ENCODE peak calls at places on chromosomes 2 and 18, in six cellular contexts. J is heart left ventricle, G is A673, W is Caco-2, O is K562, M is left ventricle myocardium inferior. T is an unnamed sample.

GRCh38 chr2:11749646-11750349 is 3.4 kb downstream of the LPIN1 start:
- DNase-seq in W (no peak), J (no peak), O (no peak), M (no peak), G (no peak), T (peak; percentile 51)

GRCh38 chr2:231391981-231392380 is 3.5 kb upstream of the B3GNT7 start:
- DNase-seq in W (no peak), J (no peak), M (no peak), O (no peak), G (no peak), T (peak; percentile 64)

GRCh38 chr2:201788371-201788770 is 7.6 kb upstream of the ALS2 start:
- DNase-seq in M (no peak), W (no peak), O (no peak), J (no peak), G (no peak), T (no peak)

GRCh38 chr2:234453216-234453615 is 43.7 kb downstream of the ARL4C start:
- DNase-seq in M (no peak), J (no peak), W (no peak), G (no peak), O (no peak), T (no peak)

GRCh38 chr18:67282796-67283195 is 233.7 kb downstream of the DSEL start:
- DNase-seq in O (no peak), J (no peak), G (no peak), W (no peak), M (no peak), T (no peak)

GRCh38 chr2:238288650-238289573 is 502 bp upstream of the PER2 start:
- DNase-seq in W (peak; percentile 94), M (peak; percentile 98), G (peak; percentile 99), O (peak; percentile 97), J (peak; percentile 97), T (peak; percentile 100)

GRCh38 chr18:36398419-36398818 is 100.9 kb downstream of the FHOD3 start:
- DNase-seq in G (no peak), O (no peak), M (no peak), J (no peak), W (no peak), T (no peak)

GRCh38 chr18:66616523-66616983 is 12.7 kb upstream of the CDH19 start:
- DNase-seq in O (no peak), W (no peak), G (peak; percentile 59), J (no peak), M (no peak), T (no peak)

GRCh38 chr18:42644729-42645131 is 470.8 kb downstream of the RIT2 start:
- DNase-seq in W (peak; percentile 6), O (no peak), J (no peak), M (no peak), G (no peak), T (no peak)

GRCh38 chr2:211033765-211034164 is 477.4 kb downstream of the CPS1 start:
- DNase-seq in J (no peak), W (peak; percentile 17), O (no peak), M (no peak), G (peak; percentile 64), T (no peak)

DNA sequence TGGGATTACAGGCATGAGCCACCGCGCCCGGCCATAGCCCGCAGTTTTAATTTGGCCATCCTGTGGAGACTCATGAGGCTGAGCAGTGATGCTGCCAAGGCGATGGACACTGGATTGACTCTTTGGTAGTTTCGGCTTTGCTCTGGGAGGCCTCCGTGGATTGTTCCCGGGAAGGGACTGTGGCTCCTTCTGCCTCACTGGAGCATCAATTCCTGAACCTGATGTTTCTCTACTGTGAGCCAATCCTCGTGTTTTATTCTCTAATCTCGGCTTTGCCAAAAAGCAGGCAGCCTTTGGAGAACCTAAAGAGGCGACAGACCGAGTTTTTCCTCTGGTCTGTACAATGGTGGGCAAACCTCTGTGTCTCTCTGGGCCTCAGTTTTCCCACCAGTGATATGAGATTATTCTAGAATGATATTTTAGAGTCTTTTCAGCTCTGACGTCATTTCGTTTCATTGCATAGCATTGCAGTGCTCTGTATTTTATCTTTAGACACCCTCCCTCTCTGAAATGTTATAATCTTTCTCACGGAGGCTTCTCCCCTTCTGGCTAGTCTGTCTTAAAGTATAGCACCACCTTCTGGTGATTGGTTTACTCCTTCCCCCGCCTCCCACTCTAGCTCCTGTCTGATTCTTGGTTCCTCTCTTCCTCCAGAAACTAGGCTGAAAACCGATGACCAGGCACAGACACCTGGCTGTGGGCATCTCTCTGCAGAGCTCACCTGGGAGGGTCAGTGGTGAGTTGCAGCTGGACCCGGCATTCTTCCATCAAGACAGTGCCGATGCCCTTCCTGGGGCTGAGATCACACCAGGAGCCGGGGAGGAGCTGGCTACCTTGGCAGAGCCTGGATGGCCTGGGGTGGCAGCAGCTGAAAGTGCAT is 341.3 kb downstream of the MYCN start:
- DNase-seq in W (peak; percentile 54), G (peak; percentile 71), J (no peak), O (peak; percentile 42), M (no peak), T (peak; percentile 13)
- TF ChIP-seq CTCF in W (peak; percentile 23), G (peak; percentile 73), J (peak; percentile 2), O (peak; percentile 31), M (peak; percentile 69), T (peak; percentile 71)

GRCh38 chr2:69348781-69349180 is 38.2 kb downstream of the GFPT1 start:
- DNase-seq in W (no peak), J (no peak), M (no peak), O (no peak), G (no peak), T (no peak)

GRCh38 chr2:69344305-69344704 is 42.7 kb downstream of the GFPT1 start:
- DNase-seq in G (no peak), W (no peak), M (no peak), J (no peak), O (no peak), T (no peak)

GRCh38 chr2:69340101-69340775 is 46.8 kb downstream of the GFPT1 start:
- DNase-seq in M (no peak), O (no peak), J (no peak), G (no peak), W (no peak), T (no peak)

DNA sequence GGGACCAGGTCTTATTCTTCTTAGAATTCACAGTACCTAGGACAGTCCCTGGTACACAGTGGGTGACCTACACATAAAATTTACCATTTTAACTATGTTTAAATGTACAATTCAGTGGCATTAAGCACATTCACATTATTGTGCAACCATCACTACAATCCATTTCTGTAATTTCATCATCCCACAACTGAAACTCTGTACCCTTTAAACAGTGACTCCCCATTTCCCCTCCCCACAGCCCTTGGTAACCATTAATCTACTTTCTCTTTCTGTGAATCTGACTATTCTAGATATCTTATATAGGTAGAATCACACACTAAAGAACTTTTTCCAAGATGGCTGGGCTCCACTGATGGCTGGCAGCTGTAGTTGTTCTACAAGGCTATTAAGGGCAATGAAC is 41.6 kb downstream of the GFPT1 start:
- DNase-seq in O (no peak), G (no peak), J (no peak), W (no peak), M (no peak), T (no peak)
- H3K36me3 ChIP-seq in O (peaks cover 88% of the 10 kb centered on the region), G (peaks cover 86% of the 10 kb centered on the region), J (peaks cover 18% of the 10 kb centered on the region), W (peaks cover 6% of the 10 kb centered on the region), M (peaks cover 99% of the 10 kb centered on the region), T (peaks cover 96% of the 10 kb centered on the region)

GRCh38 chr18:55585586-55586521 is 2.1 kb downstream of the TCF4 start:
- DNase-seq in J (no peak), G (peak; percentile 17), W (no peak), O (no peak), M (no peak), T (peak; percentile 9)

GRCh38 chr18:55587341-55588000 is 521 bp downstream of the TCF4 start:
- DNase-seq in M (peak; percentile 29), G (peak; percentile 73), O (peak; percentile 25), J (peak; percentile 28), W (no peak), T (peak; percentile 34)

GRCh38 chr18:55582325-55582724 is 5.7 kb downstream of the TCF4 start:
- DNase-seq in G (no peak), W (peak; percentile 53), O (no peak), M (no peak), J (no peak), T (no peak)

GRCh38 chr18:55586841-55587240 is 1.2 kb downstream of the TCF4 start:
- DNase-seq in G (peak; percentile 45), O (no peak), M (no peak), J (no peak), W (no peak), T (peak; percentile 37)

GRCh38 chr18:55585050-55585449 is 2.9 kb downstream of the TCF4 start:
- DNase-seq in M (no peak), O (no peak), G (no peak), J (no peak), W (no peak), T (no peak)
- H3K4me3 ChIP-seq in M (peak overlapping the region; percentile 80), O (peak overlapping the region; percentile 30), G (peak overlapping the region; percentile 64), J (peak overlapping the region; percentile 73), W (no peak overlapping the region), T (peak overlapping the region; percentile 90)

GRCh38 chr2:170404846-170405245 is 226.9 kb downstream of the MYO3B start:
- DNase-seq in O (no peak), J (no peak), W (no peak), M (no peak), G (no peak), T (no peak)

GRCh38 chr2:170411660-170412059 is 233.7 kb downstream of the MYO3B start:
- DNase-seq in O (no peak), J (no peak), W (no peak), G (no peak), M (no peak), T (no peak)

GRCh38 chr2:170405326-170405725 is 227.4 kb downstream of the MYO3B start:
- DNase-seq in O (no peak), G (no peak), M (no peak), W (no peak), J (no peak), T (no peak)

GRCh38 chr2:170408461-170409163 is 230.7 kb downstream of the MYO3B start:
- DNase-seq in G (no peak), O (no peak), M (no peak), J (no peak), W (no peak), T (peak; percentile 58)

DNA sequence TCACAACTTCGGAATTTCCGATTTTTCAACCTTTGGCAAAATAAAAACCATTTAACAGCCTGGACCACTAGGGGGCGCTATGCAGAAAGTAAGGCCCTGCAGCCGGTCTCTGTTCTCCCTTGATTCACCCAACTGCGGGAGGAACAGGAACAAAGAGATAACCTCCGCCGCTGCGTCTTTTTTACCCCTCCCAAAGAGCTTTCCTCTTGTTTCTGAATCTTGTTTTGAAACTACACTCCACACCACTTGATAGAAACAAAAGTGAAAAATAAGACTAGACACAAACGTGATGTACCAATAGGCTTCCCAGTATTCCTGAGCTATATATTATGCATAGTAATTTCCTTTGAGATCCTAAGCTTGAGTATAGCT is 231.2 kb downstream of the MYO3B start:
- DNase-seq in J (peak; percentile 48), O (peak; percentile 90), G (peak; percentile 82), M (peak; percentile 50), W (peak; percentile 83), T (peak; percentile 82)
- TF ChIP-seq CTCF in J (peak; percentile 91), O (peak; percentile 80), G (peak; percentile 92), M (peak; percentile 85), W (peak; percentile 93), T (peak; percentile 99)

DNA sequence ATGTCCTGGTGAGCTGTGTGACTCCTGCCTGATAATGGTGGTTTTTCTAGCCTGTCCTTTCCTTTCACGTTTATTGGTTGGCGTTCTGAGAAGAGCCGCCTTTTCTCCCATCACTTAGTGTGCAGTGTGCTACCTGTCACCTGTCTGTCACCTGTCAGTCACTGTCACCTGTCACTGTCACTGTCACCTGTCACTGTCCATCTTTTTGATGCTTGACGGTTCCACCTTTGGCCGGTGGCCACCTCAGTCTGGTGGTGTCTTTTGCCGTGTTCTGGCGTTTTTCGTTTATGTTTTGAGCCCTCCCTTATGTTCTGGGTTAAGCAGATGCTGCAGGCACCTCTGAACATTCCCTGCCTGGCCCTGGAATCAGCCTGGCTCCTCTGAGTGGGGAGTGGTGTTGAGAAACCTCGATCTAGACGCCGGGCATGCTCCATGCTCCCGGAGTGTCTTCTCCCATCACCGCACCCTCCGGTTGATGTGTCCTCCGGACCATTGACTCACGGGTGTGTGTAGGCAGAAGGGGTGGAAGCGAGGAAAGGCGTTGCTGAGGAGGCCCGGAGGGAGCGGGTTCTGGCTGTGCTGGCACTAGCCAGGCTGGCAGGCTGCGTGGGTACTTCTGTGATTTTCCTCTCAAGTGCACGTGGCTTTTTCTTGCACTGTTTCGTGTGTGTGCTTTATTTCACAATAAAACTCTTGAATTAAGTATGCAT is 20.7 kb downstream of the DTYMK start:
- DNase-seq in W (no peak), O (no peak), G (no peak), J (no peak), M (no peak), T (no peak)
- H3K36me3 ChIP-seq in W (no peaks in the 10 kb centered on the region), O (peaks cover 28% of the 10 kb centered on the region), G (peaks cover 6% of the 10 kb centered on the region), J (peaks cover 12% of the 10 kb centered on the region), M (peaks cover 60% of the 10 kb centered on the region), T (peaks cover 42% of the 10 kb centered on the region)